ENCODE peak calls at places on chromosomes 12 and 14, in ten cellular contexts. One of them, this sample, is unnamed.

GRCh38 chr12:30926243-30927209 is at the start of gene TSPAN11:
- DNase-seq in right lobe of liver: no peak
- DNase-seq in K562: no peak
- DNase-seq in RWPE1: peak; percentile 14
- DNase-seq in body of pancreas: no peak
- DNase-seq in stomach: no peak
- DNase-seq in foreskin fibroblast: peak; percentile 60
- DNase-seq in fibroblast of mammary gland: peak; percentile 20
- DNase-seq in dorsolateral prefrontal cortex: no peak
- DNase-seq in IMR-90: peak; percentile 26
- DNase-seq in this sample: peak; percentile 16

GRCh38 chr14:104973215-104974145 is 4.7 kb downstream of the AHNAK2 start:
- DNase-seq in right lobe of liver: peak; percentile 56
- DNase-seq in K562: no peak
- DNase-seq in RWPE1: peak; percentile 89
- DNase-seq in body of pancreas: peak; percentile 91
- DNase-seq in stomach: peak; percentile 84
- DNase-seq in foreskin fibroblast: peak; percentile 99
- DNase-seq in fibroblast of mammary gland: peak; percentile 95
- DNase-seq in dorsolateral prefrontal cortex: no peak
- DNase-seq in IMR-90: peak; percentile 94
- DNase-seq in this sample: peak; percentile 97

GRCh38 chr12:93526786-93527428 is 45.6 kb upstream of the SOCS2 start:
- DNase-seq in right lobe of liver: no peak
- DNase-seq in K562: no peak
- DNase-seq in RWPE1: peak; percentile 61
- DNase-seq in body of pancreas: no peak
- DNase-seq in stomach: no peak
- DNase-seq in foreskin fibroblast: peak; percentile 91
- DNase-seq in fibroblast of mammary gland: peak; percentile 87
- DNase-seq in dorsolateral prefrontal cortex: no peak
- DNase-seq in IMR-90: peak; percentile 96
- DNase-seq in this sample: peak; percentile 92

GRCh38 chr12:52221912-52222457 is 11.1 kb upstream of the KRT7 start:
- DNase-seq in right lobe of liver: no peak
- DNase-seq in K562: peak; percentile 45
- DNase-seq in RWPE1: no peak
- DNase-seq in body of pancreas: peak; percentile 79
- DNase-seq in stomach: peak; percentile 55
- DNase-seq in foreskin fibroblast: peak; percentile 70
- DNase-seq in fibroblast of mammary gland: peak; percentile 44
- DNase-seq in dorsolateral prefrontal cortex: peak; percentile 66
- DNase-seq in IMR-90: peak; percentile 25
- DNase-seq in this sample: no peak

GRCh38 chr12:88401153-88401552 is 179.1 kb downstream of the KITLG start:
- DNase-seq in right lobe of liver: no peak
- DNase-seq in K562: no peak
- DNase-seq in RWPE1: peak; percentile 38
- DNase-seq in body of pancreas: no peak
- DNase-seq in stomach: no peak
- DNase-seq in foreskin fibroblast: peak; percentile 69
- DNase-seq in fibroblast of mammary gland: peak; percentile 57
- DNase-seq in dorsolateral prefrontal cortex: no peak
- DNase-seq in IMR-90: peak; percentile 58
- DNase-seq in this sample: peak; percentile 54

GRCh38 chr12:76020281-76020680 is 11.3 kb downstream of the PHLDA1 start:
- DNase-seq in right lobe of liver: no peak
- DNase-seq in K562: no peak
- DNase-seq in RWPE1: peak; percentile 49
- DNase-seq in body of pancreas: no peak
- DNase-seq in stomach: peak; percentile 35
- DNase-seq in foreskin fibroblast: peak; percentile 65
- DNase-seq in fibroblast of mammary gland: peak; percentile 88
- DNase-seq in dorsolateral prefrontal cortex: no peak
- DNase-seq in IMR-90: peak; percentile 80
- DNase-seq in this sample: peak; percentile 65

GRCh38 chr14:75399819-75400678 is 27.8 kb upstream of the JDP2 start:
- DNase-seq in right lobe of liver: peak; percentile 92
- DNase-seq in K562: no peak
- DNase-seq in RWPE1: peak; percentile 91
- DNase-seq in body of pancreas: peak; percentile 100
- DNase-seq in stomach: peak; percentile 94
- DNase-seq in foreskin fibroblast: peak; percentile 76
- DNase-seq in fibroblast of mammary gland: peak; percentile 63
- DNase-seq in dorsolateral prefrontal cortex: peak; percentile 86
- DNase-seq in IMR-90: no peak
- DNase-seq in this sample: peak; percentile 57

GRCh38 chr14:74720526-74720925 is 7.6 kb downstream of the FCF1 start:
- DNase-seq in right lobe of liver: no peak
- DNase-seq in K562: no peak
- DNase-seq in RWPE1: no peak
- DNase-seq in body of pancreas: no peak
- DNase-seq in stomach: no peak
- DNase-seq in foreskin fibroblast: peak; percentile 39
- DNase-seq in fibroblast of mammary gland: peak; percentile 20
- DNase-seq in dorsolateral prefrontal cortex: no peak
- DNase-seq in IMR-90: peak; percentile 90
- DNase-seq in this sample: peak; percentile 33

GRCh38 chr12:40647651-40648050 is 44.6 kb upstream of the CNTN1 start:
- DNase-seq in right lobe of liver: no peak
- DNase-seq in K562: no peak
- DNase-seq in RWPE1: peak; percentile 16
- DNase-seq in body of pancreas: no peak
- DNase-seq in stomach: no peak
- DNase-seq in foreskin fibroblast: no peak
- DNase-seq in fibroblast of mammary gland: peak; percentile 46
- DNase-seq in dorsolateral prefrontal cortex: no peak
- DNase-seq in IMR-90: no peak
- DNase-seq in this sample: no peak

GRCh38 chr12:40646891-40647290 is 45.3 kb upstream of the CNTN1 start:
- DNase-seq in right lobe of liver: no peak
- DNase-seq in K562: no peak
- DNase-seq in RWPE1: no peak
- DNase-seq in body of pancreas: no peak
- DNase-seq in stomach: no peak
- DNase-seq in foreskin fibroblast: no peak
- DNase-seq in fibroblast of mammary gland: no peak
- DNase-seq in dorsolateral prefrontal cortex: no peak
- DNase-seq in IMR-90: no peak
- DNase-seq in this sample: no peak

GRCh38 chr12:40648519-40648918 is 43.7 kb upstream of the CNTN1 start:
- DNase-seq in right lobe of liver: no peak
- DNase-seq in K562: no peak
- DNase-seq in RWPE1: no peak
- DNase-seq in body of pancreas: no peak
- DNase-seq in stomach: no peak
- DNase-seq in foreskin fibroblast: no peak
- DNase-seq in fibroblast of mammary gland: no peak
- DNase-seq in dorsolateral prefrontal cortex: no peak
- DNase-seq in IMR-90: no peak
- DNase-seq in this sample: no peak

GRCh38 chr12:40645361-40645760 is 46.9 kb upstream of the CNTN1 start:
- DNase-seq in right lobe of liver: no peak
- DNase-seq in K562: no peak
- DNase-seq in RWPE1: no peak
- DNase-seq in body of pancreas: no peak
- DNase-seq in stomach: no peak
- DNase-seq in foreskin fibroblast: no peak
- DNase-seq in fibroblast of mammary gland: no peak
- DNase-seq in dorsolateral prefrontal cortex: no peak
- DNase-seq in IMR-90: no peak
- DNase-seq in this sample: no peak

DNA sequence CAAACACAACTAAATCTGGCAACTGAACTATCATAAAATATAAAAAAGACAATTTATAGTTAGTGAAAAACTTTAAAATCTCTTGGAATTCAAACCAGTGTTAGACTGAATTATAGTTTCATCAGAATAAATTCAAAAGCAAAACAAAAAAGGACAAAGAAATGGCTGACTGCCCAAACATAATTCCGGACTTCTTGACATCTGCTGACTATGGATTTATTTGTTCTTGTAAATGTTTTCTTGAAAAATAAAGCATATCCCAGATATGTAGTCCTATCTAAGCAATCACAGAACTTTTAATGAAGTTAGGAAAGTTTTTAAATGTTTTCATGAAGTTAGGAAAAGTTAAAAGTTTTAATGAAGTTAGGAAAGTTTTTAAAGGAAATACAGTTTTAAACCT is 45.8 kb upstream of the CNTN1 start:
- DNase-seq in right lobe of liver: no peak
- DNase-seq in K562: no peak
- DNase-seq in RWPE1: no peak
- DNase-seq in body of pancreas: no peak
- DNase-seq in stomach: no peak
- DNase-seq in foreskin fibroblast: no peak
- DNase-seq in fibroblast of mammary gland: no peak
- DNase-seq in dorsolateral prefrontal cortex: no peak
- DNase-seq in IMR-90: no peak
- DNase-seq in this sample: peak; percentile 6
- TF ChIP-seq CTCF in right lobe of liver: no peak
- TF ChIP-seq CTCF in K562: no peak
- TF ChIP-seq CTCF in RWPE1: no peak
- TF ChIP-seq CTCF in body of pancreas: no peak
- TF ChIP-seq CTCF in stomach: no peak
- TF ChIP-seq CTCF in foreskin fibroblast: no peak
- TF ChIP-seq CTCF in fibroblast of mammary gland: no peak
- TF ChIP-seq CTCF in dorsolateral prefrontal cortex: no peak
- TF ChIP-seq CTCF in IMR-90: no peak
- TF ChIP-seq CTCF in this sample: no peak

DNA sequence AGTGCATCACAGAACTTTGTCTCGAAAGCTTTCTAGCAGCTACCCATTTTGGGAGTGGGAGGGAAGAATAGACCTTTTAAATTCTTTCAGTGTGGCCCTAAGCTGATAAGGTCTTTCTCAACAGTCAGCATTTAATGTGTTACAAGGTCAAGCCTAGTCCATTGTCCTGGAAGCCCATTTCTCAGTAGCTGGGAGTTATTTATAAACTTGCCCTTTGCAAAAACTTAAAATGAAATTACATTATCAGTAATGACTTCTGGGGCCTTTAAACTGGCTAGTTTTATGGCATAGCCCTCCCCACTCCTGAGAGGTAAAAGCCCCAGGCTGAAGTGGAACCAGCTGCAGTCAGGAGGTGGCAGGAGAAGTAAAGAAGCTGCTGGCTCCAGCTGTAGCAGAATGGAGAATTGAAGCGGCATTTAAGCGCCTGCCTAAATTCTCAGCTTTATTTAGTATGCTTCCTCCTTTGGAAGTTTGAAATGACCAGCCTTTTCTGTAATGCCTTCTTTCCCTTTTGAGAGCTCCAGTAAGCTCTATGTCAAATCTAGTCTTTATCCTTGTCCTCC is 12.4 kb downstream of the COPZ1 start:
- DNase-seq in right lobe of liver: no peak
- DNase-seq in K562: peak; percentile 72
- DNase-seq in RWPE1: no peak
- DNase-seq in body of pancreas: no peak
- DNase-seq in stomach: no peak
- DNase-seq in foreskin fibroblast: peak; percentile 51
- DNase-seq in fibroblast of mammary gland: no peak
- DNase-seq in dorsolateral prefrontal cortex: no peak
- DNase-seq in IMR-90: no peak
- DNase-seq in this sample: peak; percentile 39
- TF ChIP-seq CTCF in right lobe of liver: no peak
- TF ChIP-seq CTCF in K562: peak; percentile 71
- TF ChIP-seq CTCF in RWPE1: no peak
- TF ChIP-seq CTCF in body of pancreas: peak; percentile 21
- TF ChIP-seq CTCF in stomach: no peak
- TF ChIP-seq CTCF in foreskin fibroblast: no peak
- TF ChIP-seq CTCF in fibroblast of mammary gland: no peak
- TF ChIP-seq CTCF in dorsolateral prefrontal cortex: peak; percentile 47
- TF ChIP-seq CTCF in IMR-90: peak; percentile 22
- TF ChIP-seq CTCF in this sample: peak; percentile 22

DNA sequence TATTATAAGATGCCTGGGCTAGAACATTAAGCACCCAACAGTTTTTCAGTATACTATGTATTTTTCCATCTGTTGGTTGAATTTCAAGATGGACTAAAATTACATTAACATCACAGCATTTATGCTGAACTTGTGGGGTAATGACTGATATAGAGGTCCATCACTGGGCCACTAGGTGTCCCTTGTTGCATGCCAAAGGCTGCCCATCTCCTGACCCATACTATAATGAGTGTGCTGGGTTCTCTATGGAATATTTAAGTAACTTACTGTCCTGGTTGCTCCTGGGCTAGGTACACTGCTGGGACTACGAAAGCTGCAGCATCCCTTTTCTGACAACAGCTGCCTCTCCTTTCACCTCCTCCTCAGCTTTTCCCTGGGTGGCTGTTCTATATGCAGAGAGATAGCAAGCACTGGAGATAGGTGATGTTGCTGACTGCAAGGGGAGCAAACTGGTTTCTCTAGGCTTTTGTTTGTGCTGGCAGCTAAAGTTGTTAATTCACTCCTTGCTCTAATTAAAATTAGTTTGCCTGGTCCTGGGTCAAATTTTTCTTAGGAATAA is 138.6 kb upstream of the TRHDE start:
- DNase-seq in right lobe of liver: no peak
- DNase-seq in K562: no peak
- DNase-seq in RWPE1: no peak
- DNase-seq in body of pancreas: no peak
- DNase-seq in stomach: no peak
- DNase-seq in foreskin fibroblast: peak; percentile 9
- DNase-seq in fibroblast of mammary gland: no peak
- DNase-seq in dorsolateral prefrontal cortex: peak; percentile 47
- DNase-seq in IMR-90: peak; percentile 1
- DNase-seq in this sample: no peak
- TF ChIP-seq CTCF in right lobe of liver: no peak
- TF ChIP-seq CTCF in K562: no peak
- TF ChIP-seq CTCF in RWPE1: no peak
- TF ChIP-seq CTCF in body of pancreas: no peak
- TF ChIP-seq CTCF in stomach: no peak
- TF ChIP-seq CTCF in foreskin fibroblast: peak; percentile 22
- TF ChIP-seq CTCF in fibroblast of mammary gland: no peak
- TF ChIP-seq CTCF in dorsolateral prefrontal cortex: peak; percentile 12
- TF ChIP-seq CTCF in IMR-90: peak; percentile 25
- TF ChIP-seq CTCF in this sample: no peak

GRCh38 chr14:94697773-94698556 is 71.9 kb downstream of the GSC start:
- DNase-seq in right lobe of liver: no peak
- DNase-seq in K562: no peak
- DNase-seq in RWPE1: no peak
- DNase-seq in body of pancreas: no peak
- DNase-seq in stomach: no peak
- DNase-seq in foreskin fibroblast: peak; percentile 9
- DNase-seq in fibroblast of mammary gland: no peak
- DNase-seq in dorsolateral prefrontal cortex: no peak
- DNase-seq in IMR-90: peak; percentile 5
- DNase-seq in this sample: no peak

GRCh38 chr14:94699831-94700230 is 70.1 kb downstream of the GSC start:
- DNase-seq in right lobe of liver: no peak
- DNase-seq in K562: no peak
- DNase-seq in RWPE1: no peak
- DNase-seq in body of pancreas: no peak
- DNase-seq in stomach: no peak
- DNase-seq in foreskin fibroblast: no peak
- DNase-seq in fibroblast of mammary gland: no peak
- DNase-seq in dorsolateral prefrontal cortex: no peak
- DNase-seq in IMR-90: no peak
- DNase-seq in this sample: no peak

GRCh38 chr14:94695231-94695630 is 74.7 kb downstream of the GSC start:
- DNase-seq in right lobe of liver: no peak
- DNase-seq in K562: no peak
- DNase-seq in RWPE1: no peak
- DNase-seq in body of pancreas: no peak
- DNase-seq in stomach: no peak
- DNase-seq in foreskin fibroblast: no peak
- DNase-seq in fibroblast of mammary gland: no peak
- DNase-seq in dorsolateral prefrontal cortex: no peak
- DNase-seq in IMR-90: no peak
- DNase-seq in this sample: no peak

GRCh38 chr14:94691658-94692029 is 78.3 kb downstream of the GSC start:
- DNase-seq in right lobe of liver: no peak
- DNase-seq in K562: no peak
- DNase-seq in RWPE1: no peak
- DNase-seq in body of pancreas: no peak
- DNase-seq in stomach: no peak
- DNase-seq in foreskin fibroblast: peak; percentile 31
- DNase-seq in fibroblast of mammary gland: peak; percentile 78
- DNase-seq in dorsolateral prefrontal cortex: no peak
- DNase-seq in IMR-90: no peak
- DNase-seq in this sample: peak; percentile 31

DNA sequence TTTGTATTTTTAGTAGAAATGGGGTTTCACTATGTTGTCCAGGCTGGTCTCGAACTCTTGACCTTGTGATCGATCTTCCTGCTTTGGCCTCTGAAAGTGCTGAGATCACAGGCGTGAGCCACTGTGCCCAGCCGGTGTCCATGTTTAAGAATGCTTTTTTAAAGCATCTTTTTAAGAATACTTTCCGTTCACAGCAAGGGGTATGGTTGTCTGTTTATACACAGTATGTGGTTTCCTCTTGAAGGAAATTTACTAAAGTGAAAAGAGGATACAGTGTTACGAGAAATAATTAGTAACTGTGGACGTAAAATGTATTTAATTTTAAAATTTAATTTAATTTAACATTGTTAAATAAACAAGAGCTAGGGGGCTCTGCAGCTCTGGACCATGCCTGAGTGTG is 73.4 kb downstream of the GSC start:
- DNase-seq in right lobe of liver: no peak
- DNase-seq in K562: no peak
- DNase-seq in RWPE1: no peak
- DNase-seq in body of pancreas: no peak
- DNase-seq in stomach: no peak
- DNase-seq in foreskin fibroblast: no peak
- DNase-seq in fibroblast of mammary gland: no peak
- DNase-seq in dorsolateral prefrontal cortex: no peak
- DNase-seq in IMR-90: no peak
- DNase-seq in this sample: no peak
- TF ChIP-seq CTCF in right lobe of liver: no peak
- TF ChIP-seq CTCF in K562: no peak
- TF ChIP-seq CTCF in RWPE1: no peak
- TF ChIP-seq CTCF in body of pancreas: no peak
- TF ChIP-seq CTCF in stomach: no peak
- TF ChIP-seq CTCF in foreskin fibroblast: no peak
- TF ChIP-seq CTCF in fibroblast of mammary gland: no peak
- TF ChIP-seq CTCF in dorsolateral prefrontal cortex: no peak
- TF ChIP-seq CTCF in IMR-90: no peak
- TF ChIP-seq CTCF in this sample: no peak

This sample was measured in fibroblast of the aortic adventitia.